ENCODE peak calls at places on chromosomes 4 and X, in ten cellular contexts. E, Z, A, P, U, M, V, L, G and B are unnamed samples.

GRCh38 chr4:156242390-156242789 is 288.7 kb upstream of the CTSO start:
- DNase-seq in E (no peak), Z (no peak), A (no peak), P (no peak), U (no peak), M (no peak), V (no peak), L (no peak), G (no peak), B (no peak)

GRCh38 chrX:124605518-124605917 is 259.2 kb downstream of the SH2D1A start:
- DNase-seq in E (no peak), Z (no peak), A (no peak), P (no peak), U (no peak), M (no peak), V (no peak), L (no peak), G (no peak), B (no peak)

GRCh38 chrX:22237479-22237878 is 35.2 kb upstream of the CBLL2 start:
- DNase-seq in E (no peak), Z (no peak), A (no peak), P (no peak), U (no peak), M (no peak), V (no peak), L (no peak), G (no peak), B (no peak)

GRCh38 chr4:76233967-76234678 is 17.4 kb upstream of the FAM47E start:
- DNase-seq in E (no peak), Z (no peak), A (no peak), P (no peak), U (no peak), M (peak; percentile 48), V (no peak), L (no peak), G (no peak), B (no peak)

GRCh38 chr4:41933997-41934812 is 1.0 kb upstream of the TMEM33 start:
- DNase-seq in E (no peak), Z (no peak), A (no peak), P (peak; percentile 5), U (no peak), M (no peak), V (no peak), L (no peak), G (no peak), B (no peak)

GRCh38 chrX:52359614-52360232 is 9.1 kb upstream of the XAGE2 start:
- DNase-seq in E (no peak), Z (no peak), A (no peak), P (peak; percentile 65), U (no peak), M (no peak), V (no peak), L (no peak), G (no peak), B (no peak)

GRCh38 chr4:96472103-96472867 is 632.4 kb downstream of the PDHA2 start:
- DNase-seq in E (no peak), Z (no peak), A (no peak), P (no peak), U (no peak), M (no peak), V (no peak), L (no peak), G (no peak), B (no peak)

GRCh38 chr4:27604692-27605091 is 744.1 kb downstream of the STIM2 start:
- DNase-seq in E (no peak), Z (no peak), A (no peak), P (no peak), U (no peak), M (no peak), V (no peak), L (no peak), G (no peak), B (no peak)

GRCh38 chr4:76197971-76198410 is 15.6 kb downstream of the SCARB2 start:
- DNase-seq in E (peak; percentile 45), Z (no peak), A (no peak), P (peak; percentile 68), U (no peak), M (no peak), V (no peak), L (peak; percentile 55), G (peak; percentile 57), B (no peak)

GRCh38 chr4:113978561-113979156 is 788 bp downstream of the ARSJ start:
- DNase-seq in E (peak; percentile 15), Z (no peak), A (no peak), P (no peak), U (no peak), M (peak; percentile 37), V (no peak), L (no peak), G (no peak), B (no peak)

GRCh38 chr4:179200681-179201080 is 1758.4 kb upstream of the AGA start:
- DNase-seq in E (no peak), Z (no peak), A (no peak), P (no peak), U (no peak), M (no peak), V (no peak), L (no peak), G (no peak), B (no peak)

GRCh38 chr4:151613290-151613689 is 147.5 kb downstream of the GATB start:
- DNase-seq in E (peak; percentile 11), Z (no peak), A (no peak), P (no peak), U (no peak), M (no peak), V (no peak), L (no peak), G (no peak), B (no peak)

GRCh38 chrX:106247162-106247561 is 79.1 kb downstream of the PWWP3B start:
- DNase-seq in E (no peak), Z (no peak), A (no peak), P (peak; percentile 58), U (no peak), M (no peak), V (no peak), L (no peak), G (no peak), B (no peak)

DNA sequence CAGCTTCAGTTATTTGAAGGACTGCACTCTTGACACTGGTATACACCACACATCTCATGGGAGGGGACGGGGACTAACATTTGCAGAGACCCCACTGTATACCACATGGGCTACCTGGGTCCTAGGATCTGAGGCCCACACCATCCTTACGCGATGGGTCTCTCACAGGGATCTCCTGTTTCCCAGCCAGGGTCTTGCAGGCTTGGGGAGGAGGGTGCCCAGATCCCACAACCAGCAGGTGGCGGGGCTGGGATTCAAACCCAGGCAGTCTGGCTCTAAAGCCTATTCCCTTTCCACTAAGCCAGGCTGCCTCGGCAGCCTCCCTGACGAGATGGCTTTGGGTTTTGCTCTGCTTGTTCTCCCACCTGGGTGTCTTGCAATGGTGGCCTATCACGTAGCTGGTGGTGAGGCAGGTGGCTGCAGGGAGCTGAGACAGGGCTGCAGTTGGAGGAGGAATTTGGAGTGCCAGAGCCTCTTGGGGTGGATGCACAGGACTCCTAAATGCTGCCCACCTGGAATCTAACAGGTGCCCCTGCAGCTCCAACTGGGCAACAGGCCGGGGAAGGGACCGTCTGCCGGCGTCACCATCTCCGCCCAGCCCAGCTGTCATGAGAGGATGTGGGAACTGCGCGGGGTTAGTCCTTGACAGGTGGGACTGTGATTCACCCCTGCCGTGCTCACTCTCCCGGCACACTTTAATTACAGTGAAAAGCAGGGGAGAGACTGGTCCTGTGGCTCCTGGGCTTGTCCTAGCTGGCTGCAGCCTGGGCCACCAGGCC is 110.7 kb downstream of the PSAPL1 start:
- DNase-seq in E (peak; percentile 63), Z (no peak), A (no peak), P (no peak), U (no peak), M (no peak), V (no peak), L (peak; percentile 7), G (no peak), B (no peak)
- TF ChIP-seq CTCF in E (no peak), Z (no peak), A (no peak), P (no peak), U (no peak), M (peak; percentile 11), V (no peak), L (no peak), G (no peak), B (no peak)

DNA sequence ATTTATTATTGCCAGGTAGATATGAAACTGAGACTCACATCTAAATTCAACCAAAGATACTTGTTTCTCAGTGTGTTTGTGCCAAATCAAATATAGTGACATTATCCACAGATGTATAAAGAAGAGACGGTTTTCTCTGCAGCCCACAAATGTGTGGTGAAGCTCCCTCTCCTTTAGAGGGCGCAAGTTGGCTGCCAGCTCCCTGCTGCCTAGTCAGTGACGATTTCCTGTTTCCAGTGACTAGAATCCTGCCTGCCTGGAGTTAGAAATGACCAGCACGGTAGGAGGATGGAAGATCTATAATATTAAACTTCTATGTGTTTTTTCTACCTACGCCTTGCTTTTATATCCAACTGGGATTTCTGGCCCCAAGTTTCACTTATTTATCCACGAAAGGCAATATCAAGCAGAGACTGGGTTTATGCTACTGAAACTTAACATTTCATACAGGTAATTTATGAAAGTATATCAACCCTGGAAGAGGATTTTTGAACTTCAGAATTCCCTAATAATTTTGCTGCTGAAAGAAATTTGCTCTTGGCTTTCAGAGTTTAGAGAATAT is 1793.7 kb upstream of the TENM3 start:
- DNase-seq in E (peak; percentile 71), Z (peak; percentile 55), A (no peak), P (no peak), U (no peak), M (peak; percentile 51), V (no peak), L (no peak), G (peak; percentile 64), B (no peak)
- TF ChIP-seq CTCF in E (peak; percentile 72), Z (peak; percentile 85), A (no peak), P (peak; percentile 22), U (peak; percentile 71), M (peak; percentile 54), V (no peak), L (no peak), G (peak; percentile 68), B (no peak)

DNA sequence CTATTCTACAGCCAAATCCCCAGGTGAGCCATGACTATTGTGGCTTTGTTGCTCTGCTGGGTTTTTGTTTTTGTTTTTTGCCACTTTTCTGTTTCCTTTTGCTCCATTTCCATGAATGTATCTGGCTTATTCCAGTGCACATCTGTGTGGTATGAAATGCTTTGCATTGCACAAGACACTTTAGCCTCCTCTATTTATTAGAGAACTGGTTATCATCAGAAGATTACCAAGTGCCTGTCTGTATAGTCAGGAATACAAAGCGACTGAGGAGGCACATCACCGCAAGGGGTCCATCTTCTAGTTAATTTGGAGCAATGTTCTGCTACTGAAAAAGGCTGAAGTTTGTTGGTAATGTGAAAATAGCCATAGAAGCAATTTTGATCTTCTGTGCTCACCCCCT is 120.8 kb downstream of the DCLK2 start:
- DNase-seq in E (no peak), Z (no peak), A (no peak), P (no peak), U (no peak), M (no peak), V (no peak), L (no peak), G (no peak), B (no peak)
- TF ChIP-seq CTCF in E (no peak), Z (no peak), A (no peak), P (no peak), U (no peak), M (no peak), V (no peak), L (no peak), G (no peak), B (no peak)

DNA sequence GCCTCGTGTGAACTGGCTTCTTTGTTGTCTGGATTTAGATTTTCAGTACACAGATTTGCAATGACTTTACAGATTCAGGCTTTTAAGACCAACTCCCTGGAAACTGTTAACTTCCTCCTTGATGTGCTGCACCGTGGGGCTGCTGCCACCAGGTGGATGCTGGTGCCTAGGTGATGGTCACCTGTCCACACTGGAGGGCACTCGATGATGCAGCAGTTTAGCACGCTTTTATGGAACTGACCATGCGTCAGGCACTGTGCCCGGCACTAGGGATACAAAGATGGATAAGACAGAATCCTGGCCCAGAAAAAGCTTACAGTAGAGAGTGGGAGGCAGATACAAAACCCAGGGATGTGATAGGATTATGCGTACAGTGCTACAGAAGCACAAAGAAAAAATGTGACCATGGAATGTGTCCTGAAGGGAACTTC is 180.7 kb downstream of the CEP135 start:
- DNase-seq in E (peak; percentile 24), Z (peak; percentile 27), A (no peak), P (no peak), U (no peak), M (peak; percentile 72), V (peak; percentile 58), L (no peak), G (peak; percentile 40), B (no peak)
- TF ChIP-seq CTCF in E (peak; percentile 44), Z (peak; percentile 69), A (no peak), P (peak; percentile 10), U (peak; percentile 55), M (peak; percentile 88), V (peak; percentile 43), L (no peak), G (peak; percentile 54), B (no peak)